ENCODE peak calls at places on chromosome 6, in six cellular contexts. One of them, this sample, is unnamed.

GRCh38 chr6:146582857-146583256 is 15.9 kb upstream of the ADGB start:
- DNase-seq in HCT116: no peak
- DNase-seq in CD8-positive, alpha-beta T cell: no peak
- DNase-seq in testis: peak
- DNase-seq in left ventricle myocardium inferior: peak
- DNase-seq in endodermal cell: no peak
- DNase-seq in this sample: no peak

GRCh38 chr6:17354700-17355403 is 38.5 kb upstream of the CAP2 start:
- DNase-seq in HCT116: peak
- DNase-seq in CD8-positive, alpha-beta T cell: no peak
- DNase-seq in testis: no peak
- DNase-seq in left ventricle myocardium inferior: no peak
- DNase-seq in endodermal cell: no peak
- DNase-seq in this sample: no peak

GRCh38 chr6:141653590-141653989 is 479.1 kb upstream of the GJE1 start:
- DNase-seq in HCT116: no peak
- DNase-seq in CD8-positive, alpha-beta T cell: no peak
- DNase-seq in testis: no peak
- DNase-seq in left ventricle myocardium inferior: no peak
- DNase-seq in endodermal cell: no peak
- DNase-seq in this sample: no peak

GRCh38 chr6:134722996-134723871 is 226.7 kb downstream of the ALDH8A1 start:
- DNase-seq in HCT116: no peak
- DNase-seq in CD8-positive, alpha-beta T cell: no peak
- DNase-seq in testis: no peak
- DNase-seq in left ventricle myocardium inferior: no peak
- DNase-seq in endodermal cell: no peak
- DNase-seq in this sample: no peak

GRCh38 chr6:22904413-22904812 is 335.0 kb downstream of the HDGFL1 start:
- DNase-seq in HCT116: no peak
- DNase-seq in CD8-positive, alpha-beta T cell: no peak
- DNase-seq in testis: no peak
- DNase-seq in left ventricle myocardium inferior: no peak
- DNase-seq in endodermal cell: no peak
- DNase-seq in this sample: no peak

GRCh38 chr6:113829702-113830058 is 27.5 kb upstream of the MARCKS start:
- DNase-seq in HCT116: no peak
- DNase-seq in CD8-positive, alpha-beta T cell: no peak
- DNase-seq in testis: no peak
- DNase-seq in left ventricle myocardium inferior: no peak
- DNase-seq in endodermal cell: no peak
- DNase-seq in this sample: no peak

GRCh38 chr6:41673704-41674000 is 35.4 kb downstream of the MDFI start:
- DNase-seq in HCT116: no peak
- DNase-seq in CD8-positive, alpha-beta T cell: no peak
- DNase-seq in testis: no peak
- DNase-seq in left ventricle myocardium inferior: no peak
- DNase-seq in endodermal cell: no peak
- DNase-seq in this sample: no peak

GRCh38 chr6:87742106-87742505 is 40.1 kb upstream of the AKIRIN2 start:
- DNase-seq in HCT116: no peak
- DNase-seq in CD8-positive, alpha-beta T cell: peak
- DNase-seq in testis: no peak
- DNase-seq in left ventricle myocardium inferior: no peak
- DNase-seq in endodermal cell: no peak
- DNase-seq in this sample: no peak

GRCh38 chr6:7991992-7992815 is 72.0 kb downstream of the BLOC1S5 start:
- DNase-seq in HCT116: peak
- DNase-seq in CD8-positive, alpha-beta T cell: no peak
- DNase-seq in testis: no peak
- DNase-seq in left ventricle myocardium inferior: peak
- DNase-seq in endodermal cell: no peak
- DNase-seq in this sample: no peak

GRCh38 chr6:155177369-155177961 is 86.3 kb upstream of the CLDN20 start:
- DNase-seq in HCT116: peak
- DNase-seq in CD8-positive, alpha-beta T cell: no peak
- DNase-seq in testis: peak
- DNase-seq in left ventricle myocardium inferior: no peak
- DNase-seq in endodermal cell: peak
- DNase-seq in this sample: no peak

GRCh38 chr6:9116026-9116425 is 680.7 kb upstream of the SLC35B3 start:
- DNase-seq in HCT116: no peak
- DNase-seq in CD8-positive, alpha-beta T cell: no peak
- DNase-seq in testis: no peak
- DNase-seq in left ventricle myocardium inferior: no peak
- DNase-seq in endodermal cell: no peak
- DNase-seq in this sample: no peak

GRCh38 chr6:124487778-124488431 is 474.3 kb upstream of the RNF217 start:
- DNase-seq in HCT116: no peak
- DNase-seq in CD8-positive, alpha-beta T cell: no peak
- DNase-seq in testis: no peak
- DNase-seq in left ventricle myocardium inferior: no peak
- DNase-seq in endodermal cell: no peak
- DNase-seq in this sample: no peak

GRCh38 chr6:88492824-88493223 is 326.7 kb upstream of the CNR1 start:
- DNase-seq in HCT116: peak
- DNase-seq in CD8-positive, alpha-beta T cell: no peak
- DNase-seq in testis: no peak
- DNase-seq in left ventricle myocardium inferior: no peak
- DNase-seq in endodermal cell: no peak
- DNase-seq in this sample: no peak

GRCh38 chr6:92906385-92906784 is 513.0 kb downstream of the EPHA7 start:
- DNase-seq in HCT116: no peak
- DNase-seq in CD8-positive, alpha-beta T cell: no peak
- DNase-seq in testis: no peak
- DNase-seq in left ventricle myocardium inferior: no peak
- DNase-seq in endodermal cell: no peak
- DNase-seq in this sample: no peak

GRCh38 chr6:139027620-139028182 is 844 bp upstream of the ABRACL start:
- DNase-seq in HCT116: no peak
- DNase-seq in CD8-positive, alpha-beta T cell: no peak
- DNase-seq in testis: peak
- DNase-seq in left ventricle myocardium inferior: no peak
- DNase-seq in endodermal cell: peak
- DNase-seq in this sample: no peak

GRCh38 chr6:165987483-165988305 is 180.0 kb downstream of the TBXT start:
- DNase-seq in HCT116: no peak
- DNase-seq in CD8-positive, alpha-beta T cell: no peak
- DNase-seq in testis: peak
- DNase-seq in left ventricle myocardium inferior: peak
- DNase-seq in endodermal cell: peak
- DNase-seq in this sample: no peak

GRCh38 chr6:162753775-162754174 is 26.0 kb downstream of the PACRG start:
- DNase-seq in HCT116: no peak
- DNase-seq in CD8-positive, alpha-beta T cell: no peak
- DNase-seq in testis: no peak
- DNase-seq in left ventricle myocardium inferior: no peak
- DNase-seq in endodermal cell: no peak
- DNase-seq in this sample: no peak

GRCh38 chr6:162750776-162751175 is 23.0 kb downstream of the PACRG start:
- DNase-seq in HCT116: no peak
- DNase-seq in CD8-positive, alpha-beta T cell: no peak
- DNase-seq in testis: no peak
- DNase-seq in left ventricle myocardium inferior: no peak
- DNase-seq in endodermal cell: no peak
- DNase-seq in this sample: peak
- H3K4me3 ChIP-seq in HCT116: no peak
- H3K4me3 ChIP-seq in CD8-positive, alpha-beta T cell: no peak
- H3K4me3 ChIP-seq in testis: no peak
- H3K4me3 ChIP-seq in left ventricle myocardium inferior: no peak
- H3K4me3 ChIP-seq in endodermal cell: no peak
- H3K4me3 ChIP-seq in this sample: no peak

GRCh38 chr6:108650781-108651180 is 90.1 kb downstream of the FOXO3 start:
- DNase-seq in HCT116: no peak
- DNase-seq in CD8-positive, alpha-beta T cell: no peak
- DNase-seq in testis: no peak
- DNase-seq in left ventricle myocardium inferior: no peak
- DNase-seq in endodermal cell: no peak
- DNase-seq in this sample: no peak
- H3K4me3 ChIP-seq in HCT116: no peak
- H3K4me3 ChIP-seq in CD8-positive, alpha-beta T cell: no peak
- H3K4me3 ChIP-seq in testis: no peak
- H3K4me3 ChIP-seq in left ventricle myocardium inferior: no peak
- H3K4me3 ChIP-seq in endodermal cell: no peak
- H3K4me3 ChIP-seq in this sample: no peak

GRCh38 chr6:473759-474453 is 82.4 kb downstream of the IRF4 start:
- DNase-seq in HCT116: no peak
- DNase-seq in CD8-positive, alpha-beta T cell: no peak
- DNase-seq in testis: no peak
- DNase-seq in left ventricle myocardium inferior: no peak
- DNase-seq in endodermal cell: peak
- DNase-seq in this sample: no peak

GRCh38 chr6:473356-473755 is 81.8 kb downstream of the IRF4 start:
- DNase-seq in HCT116: no peak
- DNase-seq in CD8-positive, alpha-beta T cell: no peak
- DNase-seq in testis: no peak
- DNase-seq in left ventricle myocardium inferior: no peak
- DNase-seq in endodermal cell: no peak
- DNase-seq in this sample: no peak

GRCh38 chr6:470901-471448 is 79.4 kb downstream of the IRF4 start:
- DNase-seq in HCT116: no peak
- DNase-seq in CD8-positive, alpha-beta T cell: no peak
- DNase-seq in testis: no peak
- DNase-seq in left ventricle myocardium inferior: no peak
- DNase-seq in endodermal cell: no peak
- DNase-seq in this sample: no peak

GRCh38 chr6:475341-475740 is 83.8 kb downstream of the IRF4 start:
- DNase-seq in HCT116: no peak
- DNase-seq in CD8-positive, alpha-beta T cell: no peak
- DNase-seq in testis: no peak
- DNase-seq in left ventricle myocardium inferior: no peak
- DNase-seq in endodermal cell: no peak
- DNase-seq in this sample: no peak

GRCh38 chr6:474454-475185 is 83.1 kb downstream of the IRF4 start:
- DNase-seq in HCT116: no peak
- DNase-seq in CD8-positive, alpha-beta T cell: peak
- DNase-seq in testis: no peak
- DNase-seq in left ventricle myocardium inferior: no peak
- DNase-seq in endodermal cell: no peak
- DNase-seq in this sample: no peak
- H3K4me3 ChIP-seq in HCT116: no peak
- H3K4me3 ChIP-seq in CD8-positive, alpha-beta T cell: peak
- H3K4me3 ChIP-seq in testis: no peak
- H3K4me3 ChIP-seq in left ventricle myocardium inferior: no peak
- H3K4me3 ChIP-seq in endodermal cell: no peak
- H3K4me3 ChIP-seq in this sample: no peak

GRCh38 chr6:24356310-24357035 is 1.4 kb downstream of the DCDC2 start:
- DNase-seq in HCT116: no peak
- DNase-seq in CD8-positive, alpha-beta T cell: no peak
- DNase-seq in testis: no peak
- DNase-seq in left ventricle myocardium inferior: no peak
- DNase-seq in endodermal cell: no peak
- DNase-seq in this sample: no peak
- H3K4me3 ChIP-seq in HCT116: no peak
- H3K4me3 ChIP-seq in CD8-positive, alpha-beta T cell: no peak
- H3K4me3 ChIP-seq in testis: no peak
- H3K4me3 ChIP-seq in left ventricle myocardium inferior: no peak
- H3K4me3 ChIP-seq in endodermal cell: no peak
- H3K4me3 ChIP-seq in this sample: no peak

GRCh38 chr6:14578994-14579393 is 461.4 kb downstream of the CD83 start:
- DNase-seq in HCT116: no peak
- DNase-seq in CD8-positive, alpha-beta T cell: no peak
- DNase-seq in testis: no peak
- DNase-seq in left ventricle myocardium inferior: no peak
- DNase-seq in endodermal cell: no peak
- DNase-seq in this sample: no peak
- H3K4me3 ChIP-seq in HCT116: no peak
- H3K4me3 ChIP-seq in CD8-positive, alpha-beta T cell: no peak
- H3K4me3 ChIP-seq in testis: no peak
- H3K4me3 ChIP-seq in left ventricle myocardium inferior: no peak
- H3K4me3 ChIP-seq in endodermal cell: no peak
- H3K4me3 ChIP-seq in this sample: no peak

DNA sequence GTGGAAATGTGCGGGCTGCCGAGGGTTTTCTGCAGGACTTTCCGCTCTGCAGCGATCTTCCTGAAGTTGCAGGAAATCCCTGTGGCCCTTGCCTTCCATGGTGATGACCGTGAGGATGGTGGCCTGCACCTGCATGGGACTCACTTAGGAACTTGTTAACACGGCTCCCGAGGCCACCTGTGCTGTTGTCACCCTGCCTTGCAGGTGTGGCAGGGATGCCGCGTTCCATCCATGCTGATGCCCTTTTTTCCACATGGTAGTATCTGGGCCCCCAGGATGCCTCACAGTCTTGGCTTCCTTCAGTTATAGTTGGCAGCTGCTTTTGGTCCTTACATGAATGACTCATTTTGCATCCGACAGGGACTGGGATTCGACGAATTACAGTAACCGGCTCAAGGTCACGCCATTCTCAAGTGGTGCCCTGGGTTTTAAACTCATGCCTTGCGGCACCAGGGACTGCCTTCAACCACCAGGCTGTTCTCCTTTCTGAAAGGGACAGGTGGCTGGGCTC is 37.2 kb downstream of the SYNJ2 start:
- DNase-seq in HCT116: no peak
- DNase-seq in CD8-positive, alpha-beta T cell: no peak
- DNase-seq in testis: no peak
- DNase-seq in left ventricle myocardium inferior: peak
- DNase-seq in endodermal cell: no peak
- DNase-seq in this sample: no peak
- H3K4me3 ChIP-seq in HCT116: no peak
- H3K4me3 ChIP-seq in CD8-positive, alpha-beta T cell: no peak
- H3K4me3 ChIP-seq in testis: no peak
- H3K4me3 ChIP-seq in left ventricle myocardium inferior: peak
- H3K4me3 ChIP-seq in endodermal cell: no peak
- H3K4me3 ChIP-seq in this sample: no peak

GRCh38 chr6:43335469-43335868 is 26.8 kb upstream of the CRIP3 start:
- DNase-seq in HCT116: no peak
- DNase-seq in CD8-positive, alpha-beta T cell: no peak
- DNase-seq in testis: no peak
- DNase-seq in left ventricle myocardium inferior: no peak
- DNase-seq in endodermal cell: no peak
- DNase-seq in this sample: peak

GRCh38 chr6:43338243-43338642 is 29.6 kb upstream of the CRIP3 start:
- DNase-seq in HCT116: no peak
- DNase-seq in CD8-positive, alpha-beta T cell: no peak
- DNase-seq in testis: no peak
- DNase-seq in left ventricle myocardium inferior: no peak
- DNase-seq in endodermal cell: no peak
- DNase-seq in this sample: no peak

GRCh38 chr6:43334466-43335095 is 26.0 kb upstream of the CRIP3 start:
- DNase-seq in HCT116: peak
- DNase-seq in CD8-positive, alpha-beta T cell: no peak
- DNase-seq in testis: no peak
- DNase-seq in left ventricle myocardium inferior: no peak
- DNase-seq in endodermal cell: peak
- DNase-seq in this sample: peak

GRCh38 chr6:43339168-43339567 is 30.3 kb downstream of the ZNF318 start:
- DNase-seq in HCT116: no peak
- DNase-seq in CD8-positive, alpha-beta T cell: no peak
- DNase-seq in testis: no peak
- DNase-seq in left ventricle myocardium inferior: no peak
- DNase-seq in endodermal cell: no peak
- DNase-seq in this sample: no peak
- H3K4me3 ChIP-seq in HCT116: no peak
- H3K4me3 ChIP-seq in CD8-positive, alpha-beta T cell: no peak
- H3K4me3 ChIP-seq in testis: no peak
- H3K4me3 ChIP-seq in left ventricle myocardium inferior: no peak
- H3K4me3 ChIP-seq in endodermal cell: no peak
- H3K4me3 ChIP-seq in this sample: no peak

GRCh38 chr6:11885159-11885558 is 106.6 kb upstream of the ADTRP start:
- DNase-seq in HCT116: no peak
- DNase-seq in CD8-positive, alpha-beta T cell: no peak
- DNase-seq in testis: no peak
- DNase-seq in left ventricle myocardium inferior: no peak
- DNase-seq in endodermal cell: no peak
- DNase-seq in this sample: no peak
- H3K4me3 ChIP-seq in HCT116: no peak
- H3K4me3 ChIP-seq in CD8-positive, alpha-beta T cell: no peak
- H3K4me3 ChIP-seq in testis: no peak
- H3K4me3 ChIP-seq in left ventricle myocardium inferior: no peak
- H3K4me3 ChIP-seq in endodermal cell: no peak
- H3K4me3 ChIP-seq in this sample: no peak

This sample was measured in LNCaP clone FGC.